ENCODE peak calls at places on chromosomes 11 and 22, in four cellular contexts. S is endothelial cell of umbilical vein, N is GM23248, P is Karpas-422. I is an unnamed sample.

GRCh38 chr11:129611661-129612566 is 203.7 kb upstream of the TMEM45B start:
- DNase-seq in S (no peak), N (peak; percentile 3), P (no peak), I (peak; percentile 40)

GRCh38 chr22:46051646-46052045 is 74.7 kb upstream of the WNT7B start:
- DNase-seq in S (no peak), N (no peak), P (no peak), I (no peak)

GRCh38 chr11:125995313-125995712 is 49.5 kb downstream of the VSIG10L2 start:
- DNase-seq in S (no peak), N (peak; percentile 64), P (no peak), I (peak; percentile 37)

GRCh38 chr11:11010624-11011127 is 152.8 kb upstream of the ZBED5 start:
- DNase-seq in S (peak; percentile 23), N (peak; percentile 55), P (no peak), I (peak; percentile 20)

GRCh38 chr22:17258015-17258827 is 39.0 kb upstream of the ADA2 start:
- DNase-seq in S (no peak), N (peak; percentile 15), P (peak; percentile 49), I (peak; percentile 50)

GRCh38 chr22:44723801-44724200 is 21.8 kb downstream of the PRR5 start:
- DNase-seq in S (peak; percentile 50), N (no peak), P (peak; percentile 90), I (peak; percentile 46)

GRCh38 chr22:33018232-33018864 is 39.8 kb downstream of the SYN3 start:
- DNase-seq in S (peak; percentile 26), N (peak; percentile 65), P (peak; percentile 79), I (peak; percentile 45)

GRCh38 chr11:35725880-35726279 is 63.3 kb downstream of the TRIM44 start:
- DNase-seq in S (peak; percentile 30), N (peak; percentile 63), P (no peak), I (peak; percentile 83)

GRCh38 chr11:110366234-110366633 is 63.5 kb upstream of the FDX1 start:
- DNase-seq in S (peak; percentile 72), N (no peak), P (no peak), I (peak; percentile 23)

GRCh38 chr22:49349841-49350381 is 477.8 kb downstream of the BRD1 start:
- DNase-seq in S (no peak), N (no peak), P (no peak), I (no peak)

GRCh38 chr22:30002861-30003489 is 77.3 kb upstream of the HORMAD2 start:
- DNase-seq in S (no peak), N (no peak), P (no peak), I (no peak)

GRCh38 chr22:26586556-26587325 is 3.2 kb downstream of the TPST2 start:
- DNase-seq in S (peak; percentile 96), N (no peak), P (no peak), I (no peak)

GRCh38 chr22:28075260-28075981 is 156.4 kb upstream of the PITPNB start:
- DNase-seq in S (peak; percentile 54), N (peak; percentile 90), P (no peak), I (peak; percentile 90)

GRCh38 chr11:132858203-132858602 is 674.1 kb downstream of the OPCML start:
- DNase-seq in S (no peak), N (peak; percentile 65), P (no peak), I (peak; percentile 39)

GRCh38 chr11:40099391-40100169 is 1359.9 kb downstream of the LRRC4C start:
- DNase-seq in S (no peak), N (no peak), P (no peak), I (no peak)

GRCh38 chr11:92986585-92986984 is 17.1 kb downstream of the MTNR1B start:
- DNase-seq in S (no peak), N (no peak), P (no peak), I (no peak)

DNA sequence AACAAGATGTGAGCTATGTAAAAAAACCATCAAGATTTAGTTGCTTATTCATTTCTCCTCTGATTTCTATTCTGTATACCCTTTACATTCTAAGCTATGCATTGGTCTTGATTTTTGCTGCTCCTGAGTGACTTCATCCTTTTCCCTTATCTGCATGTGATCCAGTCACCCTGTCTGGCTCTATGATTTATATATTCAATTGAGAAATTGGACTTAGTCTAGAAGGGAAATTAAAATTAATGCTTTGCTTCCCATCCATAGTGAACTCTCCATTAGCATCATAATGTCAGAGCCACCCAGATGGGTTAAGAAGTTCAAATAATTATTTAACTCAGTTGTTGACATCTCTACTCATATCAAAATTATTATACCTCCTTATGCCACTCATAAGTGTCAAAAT is 5.0 kb downstream of the JRKL start:
- DNase-seq in S (no peak), N (no peak), P (no peak), I (no peak)
- H3K79me2 ChIP-seq in S (peaks cover 7% of the 10 kb centered on the region), N (peaks cover 53% of the 10 kb centered on the region), P (peaks cover 16% of the 10 kb centered on the region), I (peaks cover 25% of the 10 kb centered on the region)

DNA sequence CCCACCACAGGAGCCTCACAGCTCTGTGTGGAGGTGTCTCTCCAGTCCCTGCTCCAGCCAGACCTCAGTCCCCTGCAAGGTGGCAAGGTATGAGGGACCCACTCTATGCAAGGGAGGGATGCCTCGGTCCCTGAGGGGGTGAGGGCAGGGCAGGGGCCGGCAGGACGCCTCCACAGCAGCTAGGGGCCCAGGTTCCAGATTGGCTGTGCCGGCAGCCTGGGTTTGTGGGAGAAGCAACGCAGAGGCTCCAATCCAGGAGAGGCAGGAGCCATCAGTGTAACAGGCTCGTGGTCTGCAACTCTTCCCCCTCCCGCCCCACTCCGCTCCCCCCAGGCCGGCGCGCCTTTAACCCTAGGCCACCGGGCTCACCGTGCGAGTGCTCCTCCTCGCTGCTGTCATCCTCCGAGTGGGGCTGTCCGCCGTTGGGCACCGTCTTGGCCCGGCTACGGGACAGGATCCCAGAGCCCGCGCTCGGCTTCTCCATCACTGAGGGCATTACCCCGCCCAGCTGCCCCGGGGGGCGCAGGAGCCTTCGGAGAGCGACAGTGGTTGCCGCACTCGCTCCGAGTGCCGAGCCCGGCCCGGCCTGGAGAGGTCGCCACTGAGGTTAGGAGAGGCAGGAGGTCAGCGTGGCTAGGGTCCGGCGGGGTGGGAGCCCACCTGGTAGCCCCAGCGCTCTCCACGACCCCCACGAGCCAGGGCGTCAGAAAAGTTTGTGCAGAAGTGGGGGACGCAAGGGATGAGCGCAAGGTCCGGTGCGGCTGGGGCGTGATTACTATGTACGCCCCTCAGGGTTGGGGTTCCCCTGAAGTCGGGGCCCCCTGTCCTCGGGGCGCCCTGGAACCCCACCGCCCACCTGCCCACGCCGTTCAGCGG is 765 bp downstream of the RCOR2 start:
- DNase-seq in S (no peak), N (peak; percentile 64), P (no peak), I (no peak)
- H3K27ac ChIP-seq in S (no peak overlapping the region), N (no peak overlapping the region), P (no peak overlapping the region), I (peak overlapping the region; percentile 27)

GRCh38 chr11:1759851-1760220 is 3.9 kb downstream of the CTSD start:
- DNase-seq in S (no peak), N (no peak), P (no peak), I (no peak)

GRCh38 chr11:1757861-1758610 is 5.7 kb downstream of the CTSD start:
- DNase-seq in S (no peak), N (no peak), P (no peak), I (no peak)

GRCh38 chr11:1759151-1759850 is 4.4 kb downstream of the CTSD start:
- DNase-seq in S (no peak), N (no peak), P (no peak), I (no peak)

GRCh38 chr11:1756791-1757771 is 6.6 kb downstream of the CTSD start:
- DNase-seq in S (no peak), N (no peak), P (no peak), I (no peak)

DNA sequence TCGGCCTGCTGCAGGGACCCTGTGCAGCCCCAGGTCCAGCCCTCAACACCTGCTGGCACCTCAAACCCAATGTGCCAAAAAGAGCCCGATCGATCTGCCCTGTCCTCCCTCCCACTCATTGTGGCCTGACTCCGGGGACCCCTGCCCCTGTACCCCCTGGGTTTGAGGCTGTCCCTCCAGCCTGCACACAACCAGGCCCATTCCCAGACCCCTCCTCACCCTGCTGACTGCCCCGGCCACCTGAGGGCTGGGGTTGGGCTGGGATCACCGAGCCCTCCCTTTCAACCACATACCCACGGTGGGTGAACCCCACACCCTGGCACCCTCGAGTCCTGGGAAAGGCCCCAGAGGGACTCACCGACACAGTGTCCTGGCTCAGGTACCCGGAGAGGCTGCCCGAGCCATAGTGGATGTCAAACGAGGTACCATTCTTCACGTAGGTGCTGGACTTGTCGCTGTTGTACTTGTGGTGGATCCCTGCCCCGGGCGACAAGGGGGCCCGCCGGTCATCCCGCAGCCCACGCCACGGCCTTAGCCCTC is 5.0 kb downstream of the CTSD start:
- DNase-seq in S (no peak), N (no peak), P (no peak), I (no peak)
- H3K4me3 ChIP-seq in S (no peak overlapping the region), N (no peak overlapping the region), P (no peak overlapping the region), I (no peak overlapping the region)

DNA sequence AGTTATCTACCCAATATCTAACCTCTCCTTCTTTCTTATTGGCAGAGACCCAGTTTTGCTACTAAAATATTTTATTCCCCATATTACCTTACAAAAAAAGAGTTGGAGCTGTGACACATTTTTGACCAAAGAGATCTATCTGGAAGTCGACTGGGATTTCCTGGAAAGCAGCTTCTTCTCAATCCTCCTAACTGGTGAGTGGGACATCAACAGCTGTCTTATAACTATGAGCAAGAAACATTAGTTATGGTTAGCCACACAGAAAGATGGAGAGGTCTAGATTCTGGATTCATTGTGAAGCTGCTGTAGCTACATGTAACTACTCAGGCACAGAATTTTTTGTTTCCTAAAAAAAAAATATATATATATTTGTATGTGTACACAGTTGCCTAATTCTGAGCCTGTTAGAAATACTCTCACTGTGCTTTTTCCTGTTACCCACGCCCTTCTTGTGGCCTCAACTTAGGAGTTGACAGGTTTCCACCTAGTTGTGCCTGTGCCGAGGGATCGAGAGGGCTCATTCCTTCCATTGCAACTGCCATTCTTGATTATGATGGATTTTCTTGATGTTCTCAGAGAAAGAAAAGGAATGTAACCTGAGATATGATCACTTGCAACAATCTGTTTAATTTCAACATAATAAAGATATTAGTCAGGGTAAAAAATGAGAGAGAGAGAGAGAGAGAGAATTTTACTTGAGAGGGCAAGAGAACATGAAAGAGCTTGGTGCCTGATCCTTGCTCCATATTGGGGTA is 142.0 kb downstream of the SLC17A6 start:
- DNase-seq in S (no peak), N (peak; percentile 35), P (no peak), I (no peak)
- H3K79me2 ChIP-seq in S (no peaks in the 10 kb centered on the region), N (no peaks in the 10 kb centered on the region), P (no peaks in the 10 kb centered on the region), I (no peaks in the 10 kb centered on the region)

DNA sequence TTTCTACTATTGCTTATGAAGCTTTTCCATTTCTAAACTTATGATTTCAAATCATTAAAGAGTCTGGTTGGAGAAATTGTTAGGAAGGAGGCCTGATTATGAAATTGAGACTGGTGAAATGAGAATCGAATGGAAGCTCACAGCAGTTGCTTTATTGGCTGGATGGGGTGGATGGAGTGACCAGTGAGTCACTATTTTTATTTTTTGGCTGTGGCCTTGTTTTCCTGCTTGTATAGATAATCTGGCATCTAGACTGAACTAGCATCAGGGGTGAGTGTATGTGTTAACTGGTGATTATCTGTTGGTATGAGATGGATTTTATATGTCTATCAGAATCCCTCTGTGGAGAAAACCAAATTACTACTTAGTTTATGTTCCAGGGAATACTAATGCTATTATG is 36.2 kb downstream of the UVRAG start:
- DNase-seq in S (peak; percentile 41), N (peak; percentile 61), P (no peak), I (no peak)
- H3K27ac ChIP-seq in S (peak overlapping the region; percentile 20), N (peak overlapping the region; percentile 11), P (no peak overlapping the region), I (no peak overlapping the region)